ENCODE peak calls at places on chromosome 9, in ten cellular contexts. V, B, R, M, W, Q, A, P, H and G are unnamed samples. For H3K4me1 and H3K9me3, the result is how much of the 10 kb centered on the place peaks cover.

GRCh38 chr9:87557996-87558395 is 60.3 kb downstream of the DAPK1 start:
- DNase-seq in V (peak), B (no peak), R (no peak), M (no peak), W (no peak), Q (no peak), A (no peak), P (no peak), H (no peak), G (peak)

GRCh38 chr9:127224178-127224882 is 40.2 kb upstream of the GARNL3 start:
- DNase-seq in V (peak), B (peak), R (peak), M (peak), W (peak), Q (peak), A (peak), P (peak), H (peak), G (peak)

GRCh38 chr9:116718111-116718510 is 31.0 kb downstream of the TRIM32 start:
- DNase-seq in V (no peak), B (no peak), R (no peak), M (no peak), W (no peak), Q (no peak), A (no peak), P (no peak), H (no peak), G (no peak)

GRCh38 chr9:121768416-121769015 is 117.1 kb downstream of the DAB2IP start:
- DNase-seq in V (no peak), B (no peak), R (no peak), M (no peak), W (peak), Q (no peak), A (no peak), P (no peak), H (no peak), G (no peak)

GRCh38 chr9:79428422-79428821 is 143.3 kb upstream of the TLE4 start:
- DNase-seq in V (no peak), B (no peak), R (no peak), M (no peak), W (no peak), Q (no peak), A (no peak), P (no peak), H (no peak), G (no peak)

GRCh38 chr9:98808411-98808815 is 943 bp downstream of the GALNT12 start:
- DNase-seq in V (peak), B (no peak), R (peak), M (no peak), W (peak), Q (no peak), A (no peak), P (no peak), H (no peak), G (no peak)

GRCh38 chr9:95197692-95198271 is 119.7 kb downstream of the FANCC start:
- DNase-seq in V (peak), B (no peak), R (peak), M (no peak), W (no peak), Q (no peak), A (no peak), P (no peak), H (no peak), G (no peak)

GRCh38 chr9:77455312-77455927 is 192.7 kb downstream of the GNA14 start:
- DNase-seq in V (peak), B (no peak), R (no peak), M (no peak), W (no peak), Q (no peak), A (no peak), P (no peak), H (no peak), G (no peak)

GRCh38 chr9:136254381-136255165 is 9.0 kb upstream of the QSOX2 start:
- DNase-seq in V (no peak), B (peak), R (no peak), M (no peak), W (no peak), Q (no peak), A (no peak), P (no peak), H (no peak), G (no peak)

GRCh38 chr9:72150172-72150571 is 932 bp downstream of the GDA start:
- DNase-seq in V (no peak), B (no peak), R (no peak), M (no peak), W (no peak), Q (no peak), A (no peak), P (no peak), H (no peak), G (no peak)

GRCh38 chr9:136244116-136244775 is 1.4 kb downstream of the QSOX2 start:
- DNase-seq in V (no peak), B (no peak), R (no peak), M (no peak), W (no peak), Q (no peak), A (peak), P (no peak), H (peak), G (no peak)

GRCh38 chr9:21901538-21901937 is 92.7 kb downstream of the CDKN2A start:
- DNase-seq in V (no peak), B (no peak), R (no peak), M (no peak), W (no peak), Q (no peak), A (no peak), P (no peak), H (no peak), G (no peak)

GRCh38 chr9:129139993-129140396 is 28.8 kb downstream of the PTPA start:
- DNase-seq in V (peak), B (peak), R (peak), M (peak), W (peak), Q (peak), A (peak), P (peak), H (peak), G (peak)

GRCh38 chr9:113611461-113612215 is 148.1 kb downstream of the RGS3 start:
- DNase-seq in V (no peak), B (no peak), R (no peak), M (no peak), W (no peak), Q (no peak), A (no peak), P (no peak), H (no peak), G (no peak)

GRCh38 chr9:137049544-137050449 is 3.8 kb upstream of the NPDC1 start:
- DNase-seq in V (peak), B (no peak), R (peak), M (peak), W (no peak), Q (peak), A (peak), P (no peak), H (peak), G (no peak)

GRCh38 chr9:99778308-99778707 is 43.4 kb upstream of the NR4A3 start:
- DNase-seq in V (no peak), B (no peak), R (no peak), M (no peak), W (no peak), Q (no peak), A (no peak), P (no peak), H (no peak), G (no peak)

GRCh38 chr9:80197661-80198060 is 625.9 kb downstream of the TLE4 start:
- DNase-seq in V (no peak), B (no peak), R (no peak), M (no peak), W (no peak), Q (no peak), A (no peak), P (no peak), H (no peak), G (no peak)

GRCh38 chr9:137069508-137070071 is 767 bp downstream of the SAPCD2 start:
- DNase-seq in V (no peak), B (peak), R (no peak), M (peak), W (peak), Q (no peak), A (no peak), P (no peak), H (no peak), G (no peak)

GRCh38 chr9:75239176-75239575 is 150.9 kb downstream of the OSTF1 start:
- DNase-seq in V (peak), B (no peak), R (peak), M (no peak), W (peak), Q (no peak), A (no peak), P (no peak), H (no peak), G (no peak)

GRCh38 chr9:76415731-76416130 is 21.5 kb upstream of the RFK start:
- DNase-seq in V (peak), B (no peak), R (peak), M (no peak), W (no peak), Q (no peak), A (no peak), P (no peak), H (no peak), G (no peak)

GRCh38 chr9:106084702-106085101 is 390.4 kb downstream of the TMEM38B start:
- DNase-seq in V (no peak), B (no peak), R (no peak), M (no peak), W (no peak), Q (no peak), A (no peak), P (no peak), H (no peak), G (no peak)

GRCh38 chr9:31588010-31588409 is 796.4 kb upstream of the ACO1 start:
- DNase-seq in V (no peak), B (no peak), R (no peak), M (no peak), W (no peak), Q (no peak), A (no peak), P (no peak), H (no peak), G (no peak)

GRCh38 chr9:100498592-100498991 is 25.6 kb downstream of the TMEFF1 start:
- DNase-seq in V (no peak), B (no peak), R (no peak), M (no peak), W (no peak), Q (no peak), A (no peak), P (no peak), H (no peak), G (no peak)

GRCh38 chr9:110351009-110351467 is 13.4 kb upstream of the TXNDC8 start:
- DNase-seq in V (no peak), B (no peak), R (no peak), M (no peak), W (no peak), Q (no peak), A (no peak), P (no peak), H (no peak), G (no peak)

GRCh38 chr9:113609562-113610318 is 146.2 kb downstream of the RGS3 start:
- DNase-seq in V (peak), B (peak), R (peak), M (peak), W (peak), Q (peak), A (no peak), P (peak), H (no peak), G (no peak)

GRCh38 chr9:76404401-76404800 is 10.2 kb upstream of the RFK start:
- DNase-seq in V (no peak), B (no peak), R (no peak), M (no peak), W (no peak), Q (no peak), A (no peak), P (no peak), H (no peak), G (no peak)

GRCh38 chr9:17003576-17004240 is 131.1 kb upstream of the CNTLN start:
- DNase-seq in V (no peak), B (no peak), R (no peak), M (no peak), W (no peak), Q (no peak), A (no peak), P (no peak), H (no peak), G (no peak)

GRCh38 chr9:130938652-130939404 is at the start of gene FIBCD1:
- DNase-seq in V (no peak), B (no peak), R (no peak), M (peak), W (no peak), Q (peak), A (no peak), P (no peak), H (no peak), G (no peak)

GRCh38 chr9:109251080-109251775 is 69.6 kb downstream of the EPB41L4B start:
- DNase-seq in V (peak), B (no peak), R (peak), M (no peak), W (peak), Q (no peak), A (no peak), P (no peak), H (no peak), G (peak)

GRCh38 chr9:106954974-106955850 is 92.2 kb downstream of the ZNF462 start:
- DNase-seq in V (no peak), B (no peak), R (no peak), M (no peak), W (no peak), Q (no peak), A (no peak), P (no peak), H (no peak), G (no peak)

GRCh38 chr9:85900504-85901201 is 40.3 kb upstream of the NAA35 start:
- DNase-seq in V (no peak), B (no peak), R (no peak), M (peak), W (no peak), Q (peak), A (peak), P (no peak), H (no peak), G (peak)

GRCh38 chr9:14563902-14564578 is 129.2 kb downstream of the ZDHHC21 start:
- DNase-seq in V (no peak), B (no peak), R (no peak), M (peak), W (no peak), Q (no peak), A (no peak), P (no peak), H (no peak), G (no peak)

GRCh38 chr9:27003406-27004147 is 1.9 kb downstream of the LRRC19 start:
- DNase-seq in V (no peak), B (no peak), R (no peak), M (peak), W (no peak), Q (no peak), A (no peak), P (no peak), H (no peak), G (no peak)

GRCh38 chr9:130893250-130894101 is 3.1 kb downstream of the QRFP start:
- DNase-seq in V (peak), B (peak), R (no peak), M (peak), W (peak), Q (peak), A (no peak), P (no peak), H (no peak), G (no peak)

GRCh38 chr9:87389936-87390335 is 107.7 kb upstream of the DAPK1 start:
- DNase-seq in V (no peak), B (no peak), R (no peak), M (no peak), W (no peak), Q (no peak), A (no peak), P (no peak), H (no peak), G (no peak)

GRCh38 chr9:35563791-35564197 is 41.3 kb upstream of the TESK1 start:
- DNase-seq in V (peak), B (peak), R (no peak), M (peak), W (no peak), Q (peak), A (no peak), P (no peak), H (no peak), G (no peak)

GRCh38 chr9:92962846-92963245 is 15.5 kb downstream of the FGD3 start:
- DNase-seq in V (no peak), B (no peak), R (no peak), M (no peak), W (no peak), Q (no peak), A (no peak), P (peak), H (no peak), G (no peak)
- H3K4me1 ChIP-seq in V (under half), B (under half), R (under half), M (under half), W (under half), Q (under half), A (half or more), P (under half), H (half or more), G (under half)

GRCh38 chr9:91033270-91033669 is 231.7 kb downstream of the SYK start:
- DNase-seq in V (no peak), B (no peak), R (no peak), M (no peak), W (no peak), Q (no peak), A (no peak), P (no peak), H (no peak), G (no peak)
- H3K27ac ChIP-seq in V (no peak), B (no peak), R (no peak), M (no peak), W (no peak), Q (no peak), A (no peak), P (no peak), H (no peak), G (no peak)

GRCh38 chr9:112366591-112366990 is 13.3 kb upstream of the HSDL2 start:
- DNase-seq in V (no peak), B (no peak), R (no peak), M (no peak), W (no peak), Q (peak), A (no peak), P (no peak), H (no peak), G (no peak)

GRCh38 chr9:112367465-112367864 is 12.4 kb upstream of the HSDL2 start:
- DNase-seq in V (no peak), B (no peak), R (no peak), M (no peak), W (no peak), Q (no peak), A (no peak), P (no peak), H (no peak), G (no peak)

GRCh38 chr9:112371060-112371459 is 8.8 kb upstream of the HSDL2 start:
- DNase-seq in V (no peak), B (no peak), R (no peak), M (no peak), W (no peak), Q (no peak), A (no peak), P (no peak), H (no peak), G (no peak)

GRCh38 chr9:112375361-112375760 is 4.5 kb upstream of the HSDL2 start:
- DNase-seq in V (no peak), B (no peak), R (no peak), M (no peak), W (no peak), Q (no peak), A (no peak), P (no peak), H (no peak), G (no peak)

GRCh38 chr9:112369817-112370216 is 10.1 kb upstream of the HSDL2 start:
- DNase-seq in V (no peak), B (no peak), R (no peak), M (no peak), W (no peak), Q (no peak), A (no peak), P (no peak), H (no peak), G (no peak)
- H3K9me3 ChIP-seq in V (under half), B (under half), R (under half), M (under half), W (under half), Q (under half), A (under half), P (under half), H (under half), G (under half)

GRCh38 chr9:34343090-34343489 is 13.7 kb downstream of the NUDT2 start:
- DNase-seq in V (peak), B (peak), R (peak), M (no peak), W (no peak), Q (no peak), A (no peak), P (no peak), H (no peak), G (no peak)
- H3K4me1 ChIP-seq in V (half or more), B (under half), R (under half), M (under half), W (under half), Q (under half), A (under half), P (under half), H (under half), G (under half)

GRCh38 chr9:93171261-93171660 is 12.7 kb upstream of the WNK2 start:
- DNase-seq in V (no peak), B (no peak), R (no peak), M (no peak), W (no peak), Q (no peak), A (no peak), P (no peak), H (no peak), G (no peak)

GRCh38 chr9:93173365-93174150 is 10.4 kb upstream of the WNK2 start:
- DNase-seq in V (no peak), B (no peak), R (no peak), M (no peak), W (no peak), Q (no peak), A (no peak), P (no peak), H (peak), G (no peak)

GRCh38 chr9:93172646-93173364 is 11.1 kb upstream of the WNK2 start:
- DNase-seq in V (no peak), B (no peak), R (no peak), M (no peak), W (no peak), Q (no peak), A (no peak), P (no peak), H (no peak), G (no peak)

GRCh38 chr9:93177676-93178075 is 6.3 kb upstream of the WNK2 start:
- DNase-seq in V (no peak), B (no peak), R (no peak), M (no peak), W (no peak), Q (no peak), A (no peak), P (no peak), H (no peak), G (no peak)

DNA sequence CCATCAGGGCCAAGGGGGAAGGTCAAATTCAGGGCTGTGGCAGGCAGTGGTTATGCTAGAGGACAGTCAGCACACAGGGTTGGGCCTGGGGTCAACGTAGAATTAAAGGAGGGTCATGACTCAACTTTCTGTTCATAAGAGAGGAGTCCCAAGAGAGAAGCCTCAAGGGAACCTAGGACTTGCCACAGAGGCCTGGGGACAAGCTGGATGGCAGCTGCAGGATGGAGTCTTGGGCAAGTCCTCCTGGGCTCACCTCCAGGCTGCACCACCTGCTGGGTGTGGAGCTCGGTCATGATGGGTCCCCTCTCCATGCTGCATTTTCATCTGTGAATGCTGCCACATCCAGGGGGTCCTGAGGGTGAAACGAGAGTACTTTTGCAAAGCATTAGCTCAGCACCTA is 9.0 kb upstream of the WNK2 start:
- DNase-seq in V (no peak), B (no peak), R (no peak), M (no peak), W (no peak), Q (no peak), A (no peak), P (no peak), H (no peak), G (no peak)
- H3K27ac ChIP-seq in V (no peak), B (no peak), R (no peak), M (no peak), W (no peak), Q (no peak), A (no peak), P (no peak), H (no peak), G (no peak)

GRCh38 chr9:138104251-138105122 is 226.9 kb downstream of the CACNA1B start:
- DNase-seq in V (no peak), B (no peak), R (no peak), M (peak), W (no peak), Q (peak), A (no peak), P (no peak), H (no peak), G (no peak)
- H3K9me3 ChIP-seq in V (under half), B (under half), R (under half), M (under half), W (under half), Q (under half), A (under half), P (under half), H (under half), G (under half)

GRCh38 chr9:763692-764091 is 77.8 kb upstream of the DMRT1 start:
- DNase-seq in V (no peak), B (no peak), R (no peak), M (no peak), W (no peak), Q (no peak), A (no peak), P (no peak), H (no peak), G (no peak)

GRCh38 chr9:764105-764524 is 77.4 kb upstream of the DMRT1 start:
- DNase-seq in V (peak), B (peak), R (peak), M (peak), W (peak), Q (peak), A (peak), P (peak), H (peak), G (peak)

GRCh38 chr9:761793-762190 is 79.7 kb upstream of the DMRT1 start:
- DNase-seq in V (no peak), B (no peak), R (no peak), M (no peak), W (no peak), Q (no peak), A (no peak), P (no peak), H (no peak), G (no peak)

GRCh38 chr9:761155-761792 is 80.2 kb upstream of the DMRT1 start:
- DNase-seq in V (no peak), B (no peak), R (no peak), M (no peak), W (no peak), Q (no peak), A (no peak), P (no peak), H (no peak), G (no peak)

DNA sequence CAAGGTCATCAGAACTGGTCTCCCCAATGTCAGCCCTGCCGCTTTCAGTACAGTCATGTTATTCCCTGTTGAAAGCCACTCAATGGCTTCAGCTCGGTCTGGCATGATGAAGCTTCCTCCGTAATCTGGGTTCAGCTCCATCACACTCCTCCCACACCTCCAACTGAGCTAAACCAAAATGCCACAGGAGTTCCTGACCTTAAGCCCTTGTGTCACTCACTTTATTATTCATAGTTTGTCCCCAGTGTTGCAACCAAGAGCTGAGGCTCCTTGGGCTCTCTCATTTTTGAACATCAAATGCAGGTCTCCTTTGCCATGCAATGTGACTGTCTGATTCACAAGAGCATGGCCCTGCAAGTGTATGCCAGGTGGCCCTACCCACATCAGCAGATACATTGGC is 79.3 kb upstream of the DMRT1 start:
- DNase-seq in V (no peak), B (no peak), R (no peak), M (no peak), W (no peak), Q (no peak), A (no peak), P (no peak), H (no peak), G (no peak)
- H3K4me1 ChIP-seq in V (under half), B (under half), R (under half), M (under half), W (under half), Q (under half), A (under half), P (under half), H (under half), G (under half)